ENCODE peak calls at places on chromosomes 7 and 10, in four cellular contexts. D is GM23338, B is testis, Q is sigmoid colon. K is an unnamed sample.

GRCh38 chr7:155590215-155591023 is 44.1 kb upstream of the CNPY1 start:
- DNase-seq in B (no peak), Q (no peak), D (peak; percentile 59), K (peak; percentile 34)

GRCh38 chr10:119543814-119544642 is 1.5 kb upstream of the RGS10 start:
- DNase-seq in D (peak; percentile 63), Q (peak; percentile 77), B (no peak), K (no peak)

GRCh38 chr7:104074529-104074928 is 85.1 kb upstream of the RELN start:
- DNase-seq in B (no peak), Q (no peak), D (no peak), K (no peak)

GRCh38 chr10:6473901-6474370 is 106.1 kb downstream of the PRKCQ start:
- DNase-seq in B (no peak), Q (no peak), D (no peak), K (no peak)

GRCh38 chr7:90238583-90238982 is 6.4 kb upstream of the CFAP69 start:
- DNase-seq in B (no peak), Q (no peak), D (no peak), K (no peak)

GRCh38 chr7:129947701-129948100 is 5.1 kb downstream of the UBE2H start:
- DNase-seq in D (no peak), B (peak; percentile 12), Q (peak; percentile 59), K (no peak)

GRCh38 chr10:114395361-114396022 is 8.8 kb downstream of the AFAP1L2 start:
- DNase-seq in D (no peak), Q (peak; percentile 48), B (no peak), K (no peak)

GRCh38 chr10:79242620-79243152 is 104.6 kb upstream of the PPIF start:
- DNase-seq in D (peak; percentile 73), Q (peak; percentile 92), B (peak; percentile 65), K (peak; percentile 70)

GRCh38 chr7:140435252-140435895 is 31.5 kb downstream of the RAB19 start:
- DNase-seq in B (no peak), Q (peak; percentile 40), D (peak; percentile 58), K (peak; percentile 57)

GRCh38 chr10:123021517-123021916 is 12.7 kb downstream of the ACADSB start:
- DNase-seq in Q (no peak), B (no peak), D (no peak), K (no peak)
- H3K27ac ChIP-seq in Q (no peak overlapping the region), B (no peak overlapping the region), D (no peak overlapping the region), K (no peak overlapping the region)

DNA sequence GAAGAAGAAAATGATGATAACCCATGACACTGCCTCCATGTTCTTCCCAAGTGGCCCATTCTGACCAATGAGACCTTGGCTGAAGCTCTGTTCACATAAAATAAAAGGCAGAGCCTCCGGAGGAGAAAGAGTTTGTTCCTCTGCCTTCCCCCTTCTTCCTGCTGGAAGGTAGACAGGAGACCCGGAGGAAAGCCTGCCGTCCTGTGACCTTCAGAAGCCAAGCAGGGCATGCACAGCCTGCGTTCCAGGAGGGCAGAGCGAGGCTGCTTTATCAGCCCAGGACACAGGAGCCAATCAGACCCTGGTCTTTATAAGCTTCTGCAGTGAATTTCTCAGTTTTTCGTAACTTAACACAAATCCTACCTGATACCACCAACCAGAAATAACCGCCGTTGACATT is 8.6 kb upstream of the GRID1 start:
- DNase-seq in B (peak; percentile 17), Q (no peak), D (no peak), K (no peak)
- H3K27me3 ChIP-seq in B (no peaks in the 10 kb centered on the region), Q (peaks cover 49% of the 10 kb centered on the region), D (peaks cover 46% of the 10 kb centered on the region), K (no peaks in the 10 kb centered on the region)

DNA sequence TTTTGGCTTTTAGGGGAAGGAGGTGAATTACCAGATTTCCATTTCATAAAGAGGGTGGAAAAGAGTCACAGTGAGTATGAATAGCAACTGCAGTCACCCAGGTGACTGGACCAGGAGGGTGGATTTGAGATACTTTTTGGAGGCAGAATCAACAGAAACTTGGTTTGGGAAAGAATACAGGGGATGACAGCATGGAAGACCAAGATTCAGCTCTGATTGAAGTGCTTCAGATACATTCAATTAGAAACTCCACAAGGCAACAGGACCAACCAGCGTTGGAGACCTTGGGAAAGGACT is 83.0 kb downstream of the SGMS1 start:
- DNase-seq in B (no peak), D (no peak), Q (no peak), K (no peak)
- H3K4me3 ChIP-seq in B (no peak overlapping the region), D (no peak overlapping the region), Q (no peak overlapping the region), K (no peak overlapping the region)

GRCh38 chr10:112744525-112744924 is 205.5 kb upstream of the TCF7L2 start:
- DNase-seq in B (no peak), D (no peak), Q (no peak), K (no peak)
- H3K27ac ChIP-seq in B (no peak overlapping the region), D (no peak overlapping the region), Q (no peak overlapping the region), K (no peak overlapping the region)

GRCh38 chr7:78607099-78607498 is 808.5 kb downstream of the PHTF2 start:
- DNase-seq in B (no peak), Q (no peak), D (peak; percentile 74), K (peak; percentile 16)
- H3K27me3 ChIP-seq in B (no peaks in the 10 kb centered on the region), Q (no peaks in the 10 kb centered on the region), D (no peaks in the 10 kb centered on the region), K (no peaks in the 10 kb centered on the region)

GRCh38 chr7:151648429-151648828 is 128.7 kb upstream of the RHEB start:
- DNase-seq in D (no peak), B (no peak), Q (no peak), K (no peak)
- H3K4me3 ChIP-seq in D (no peak overlapping the region), B (no peak overlapping the region), Q (no peak overlapping the region), K (no peak overlapping the region)

K was measured in right cardiac atrium.